ENCODE peak calls at places on chromosomes 6 and 20, in five cellular contexts. One of them, this sample, is unnamed.

GRCh38 chr6:139442188-139442625 is 67.8 kb upstream of the CITED2 start:
- DNase-seq in T-helper 2 cell: no peak
- DNase-seq in AG04450: no peak
- DNase-seq in hypothalamus: no peak
- DNase-seq in heart right ventricle: no peak
- DNase-seq in this sample: no peak

GRCh38 chr6:5159162-5159561 is 74.0 kb downstream of the PPP1R3G start:
- DNase-seq in hypothalamus: no peak
- DNase-seq in AG04450: no peak
- DNase-seq in T-helper 2 cell: no peak
- DNase-seq in heart right ventricle: no peak
- DNase-seq in this sample: no peak

GRCh38 chr6:122726649-122727048 is 52.9 kb upstream of the FABP7 start:
- DNase-seq in hypothalamus: no peak
- DNase-seq in T-helper 2 cell: no peak
- DNase-seq in heart right ventricle: no peak
- DNase-seq in AG04450: no peak
- DNase-seq in this sample: peak

GRCh38 chr6:101458341-101458740 is 64.8 kb downstream of the GRIK2 start:
- DNase-seq in hypothalamus: no peak
- DNase-seq in AG04450: no peak
- DNase-seq in heart right ventricle: no peak
- DNase-seq in T-helper 2 cell: no peak
- DNase-seq in this sample: no peak

GRCh38 chr20:53292347-53292746 is 301.3 kb downstream of the ZNF217 start:
- DNase-seq in hypothalamus: no peak
- DNase-seq in AG04450: no peak
- DNase-seq in heart right ventricle: no peak
- DNase-seq in T-helper 2 cell: no peak
- DNase-seq in this sample: no peak

GRCh38 chr6:155604991-155605390 is 149.4 kb upstream of the NOX3 start:
- DNase-seq in heart right ventricle: no peak
- DNase-seq in T-helper 2 cell: no peak
- DNase-seq in hypothalamus: no peak
- DNase-seq in AG04450: no peak
- DNase-seq in this sample: no peak

GRCh38 chr20:31824554-31825313 is 5.6 kb downstream of the MYLK2 start:
- DNase-seq in AG04450: no peak
- DNase-seq in hypothalamus: no peak
- DNase-seq in heart right ventricle: no peak
- DNase-seq in T-helper 2 cell: no peak
- DNase-seq in this sample: no peak

GRCh38 chr6:24574809-24575208 is 71.2 kb downstream of the KIAA0319 start:
- DNase-seq in heart right ventricle: no peak
- DNase-seq in T-helper 2 cell: no peak
- DNase-seq in AG04450: no peak
- DNase-seq in hypothalamus: no peak
- DNase-seq in this sample: no peak

GRCh38 chr20:49377326-49377725 is 99.5 kb upstream of the ZNFX1 start:
- DNase-seq in heart right ventricle: no peak
- DNase-seq in hypothalamus: no peak
- DNase-seq in AG04450: no peak
- DNase-seq in T-helper 2 cell: no peak
- DNase-seq in this sample: no peak

GRCh38 chr20:34663213-34663943 is 13.5 kb downstream of the PIGU start:
- DNase-seq in hypothalamus: no peak
- DNase-seq in AG04450: no peak
- DNase-seq in T-helper 2 cell: no peak
- DNase-seq in heart right ventricle: no peak
- DNase-seq in this sample: no peak

GRCh38 chr6:106966671-106967522 is 7.6 kb downstream of the CD24 start:
- DNase-seq in hypothalamus: no peak
- DNase-seq in heart right ventricle: no peak
- DNase-seq in AG04450: no peak
- DNase-seq in T-helper 2 cell: no peak
- DNase-seq in this sample: no peak

GRCh38 chr20:44799691-44800090 is 10.7 kb downstream of the RIMS4 start:
- DNase-seq in AG04450: no peak
- DNase-seq in T-helper 2 cell: no peak
- DNase-seq in hypothalamus: no peak
- DNase-seq in heart right ventricle: no peak
- DNase-seq in this sample: no peak

GRCh38 chr6:3805448-3806123 is 43.6 kb upstream of the FAM50B start:
- DNase-seq in heart right ventricle: no peak
- DNase-seq in AG04450: no peak
- DNase-seq in hypothalamus: no peak
- DNase-seq in T-helper 2 cell: no peak
- DNase-seq in this sample: no peak

GRCh38 chr6:106727480-106728153 is 98.2 kb downstream of the QRSL1 start:
- DNase-seq in AG04450: no peak
- DNase-seq in heart right ventricle: no peak
- DNase-seq in hypothalamus: no peak
- DNase-seq in T-helper 2 cell: no peak
- DNase-seq in this sample: peak

GRCh38 chr6:56689114-56689513 is 46.4 kb upstream of the DST start:
- DNase-seq in AG04450: no peak
- DNase-seq in heart right ventricle: no peak
- DNase-seq in hypothalamus: no peak
- DNase-seq in T-helper 2 cell: no peak
- DNase-seq in this sample: no peak

GRCh38 chr6:56850618-56851017 is 104.3 kb upstream of the BEND6 start:
- DNase-seq in hypothalamus: no peak
- DNase-seq in AG04450: no peak
- DNase-seq in heart right ventricle: no peak
- DNase-seq in T-helper 2 cell: no peak
- DNase-seq in this sample: no peak

GRCh38 chr6:34232901-34233300 is 3.8 kb upstream of the HMGA1 start:
- DNase-seq in AG04450: no peak
- DNase-seq in T-helper 2 cell: no peak
- DNase-seq in hypothalamus: no peak
- DNase-seq in heart right ventricle: no peak
- DNase-seq in this sample: no peak

GRCh38 chr6:63502165-63502564 is 70.1 kb upstream of the LOC128125822 start:
- DNase-seq in T-helper 2 cell: no peak
- DNase-seq in hypothalamus: no peak
- DNase-seq in heart right ventricle: no peak
- DNase-seq in AG04450: no peak
- DNase-seq in this sample: no peak

GRCh38 chr6:129894904-129895303 is 33.8 kb upstream of the TMEM244 start:
- DNase-seq in AG04450: no peak
- DNase-seq in T-helper 2 cell: no peak
- DNase-seq in heart right ventricle: no peak
- DNase-seq in hypothalamus: no peak
- DNase-seq in this sample: no peak

GRCh38 chr6:89388846-89389245 is 23.2 kb downstream of the RRAGD start:
- DNase-seq in AG04450: no peak
- DNase-seq in hypothalamus: no peak
- DNase-seq in T-helper 2 cell: no peak
- DNase-seq in heart right ventricle: no peak
- DNase-seq in this sample: no peak

GRCh38 chr6:108492131-108492766 is 68.5 kb upstream of the FOXO3 start:
- DNase-seq in T-helper 2 cell: no peak
- DNase-seq in heart right ventricle: peak
- DNase-seq in hypothalamus: no peak
- DNase-seq in AG04450: peak
- DNase-seq in this sample: no peak

GRCh38 chr20:59194023-59194935 is 30.7 kb downstream of the ZNF831 start:
- DNase-seq in hypothalamus: no peak
- DNase-seq in AG04450: no peak
- DNase-seq in T-helper 2 cell: no peak
- DNase-seq in heart right ventricle: no peak
- DNase-seq in this sample: no peak

GRCh38 chr6:147287869-147288271 is 83.7 kb downstream of the STXBP5 start:
- DNase-seq in T-helper 2 cell: no peak
- DNase-seq in AG04450: no peak
- DNase-seq in heart right ventricle: no peak
- DNase-seq in hypothalamus: no peak
- DNase-seq in this sample: no peak